ENCODE peak calls at places on chromosomes 16 and 17, in seven cellular contexts. R is ovary, N is Peyer's patch, D is HFF-Myc, Y is mucosa of descending colon, P is cardiac fibroblast, Z is astrocyte of the cerebellum. B is an unnamed sample.

GRCh38 chr17:45310380-45311324 is 6.2 kb downstream of the MAP3K14 start:
- DNase-seq in R (no peak), N (peak; percentile 86), D (no peak), Y (peak; percentile 85), P (peak; percentile 66), Z (no peak), B (no peak)

GRCh38 chr16:9258423-9259051 is 167.1 kb downstream of the HAPSTR1 start:
- DNase-seq in R (no peak), N (peak; percentile 51), D (no peak), Y (peak; percentile 41), P (peak; percentile 1), Z (no peak), B (peak; percentile 3)

GRCh38 chr17:40820228-40820838 is 2.1 kb downstream of the KRT10 start:
- DNase-seq in R (no peak), N (no peak), D (no peak), Y (no peak), P (no peak), Z (no peak), B (no peak)

GRCh38 chr17:4531988-4532736 is 23.0 kb downstream of the MYBBP1A start:
- DNase-seq in R (no peak), N (no peak), D (no peak), Y (no peak), P (no peak), Z (no peak), B (no peak)

GRCh38 chr17:2295575-2295974 is 8.0 kb downstream of the SMG6 start:
- DNase-seq in R (no peak), N (no peak), D (no peak), Y (no peak), P (no peak), Z (no peak), B (no peak)

GRCh38 chr16:4656221-4656620 is 31.6 kb downstream of the MGRN1 start:
- DNase-seq in R (no peak), N (no peak), D (no peak), Y (no peak), P (no peak), Z (no peak), B (no peak)

GRCh38 chr17:1573932-1574696 is 11.5 kb upstream of the PITPNA start:
- DNase-seq in R (peak; percentile 94), N (peak; percentile 92), D (no peak), Y (peak; percentile 92), P (peak; percentile 85), Z (peak; percentile 32), B (peak; percentile 83)

GRCh38 chr16:58773870-58774269 is 39.8 kb upstream of the GOT2 start:
- DNase-seq in R (no peak), N (no peak), D (no peak), Y (no peak), P (no peak), Z (no peak), B (no peak)

GRCh38 chr17:31408586-31408985 is 17.1 kb downstream of the RAB11FIP4 start:
- DNase-seq in R (no peak), N (no peak), D (no peak), Y (no peak), P (no peak), Z (no peak), B (no peak)

GRCh38 chr17:73342057-73342522 is 30.3 kb upstream of the CDC42EP4 start:
- DNase-seq in R (peak; percentile 88), N (peak; percentile 60), D (peak; percentile 51), Y (peak; percentile 42), P (peak; percentile 96), Z (peak; percentile 79), B (peak; percentile 98)

GRCh38 chr16:85610446-85611204 is 2.5 kb upstream of the GSE1 start:
- DNase-seq in R (peak; percentile 89), N (peak; percentile 92), D (peak; percentile 52), Y (peak; percentile 88), P (peak; percentile 78), Z (no peak), B (peak; percentile 74)

GRCh38 chr16:85611205-85611454 is 2.0 kb upstream of the GSE1 start:
- DNase-seq in R (peak; percentile 66), N (peak; percentile 62), D (no peak), Y (no peak), P (no peak), Z (no peak), B (no peak)

GRCh38 chr16:85608887-85609286 is 4.2 kb upstream of the GSE1 start:
- DNase-seq in R (no peak), N (no peak), D (no peak), Y (no peak), P (no peak), Z (no peak), B (no peak)

GRCh38 chr16:85609539-85609938 is 3.6 kb upstream of the GSE1 start:
- DNase-seq in R (no peak), N (no peak), D (no peak), Y (no peak), P (no peak), Z (no peak), B (no peak)

GRCh38 chr16:85610059-85610445 is 3.1 kb upstream of the GSE1 start:
- DNase-seq in R (no peak), N (no peak), D (no peak), Y (no peak), P (no peak), Z (no peak), B (no peak)
- H3K4me3 ChIP-seq in R (no peak overlapping the region), N (peak overlapping the region; percentile 65), D (no peak overlapping the region), Y (no peak overlapping the region), P (no peak overlapping the region), Z (no peak overlapping the region), B (no peak overlapping the region)

GRCh38 chr17:27939489-27940465 is 46.6 kb upstream of the LYRM9 start:
- DNase-seq in R (no peak), N (no peak), D (no peak), Y (no peak), P (no peak), Z (no peak), B (no peak)
- TF ChIP-seq CTCF in R (no peak), N (no peak), D (no peak), Y (no peak), P (no peak), Z (no peak), B (no peak)

DNA sequence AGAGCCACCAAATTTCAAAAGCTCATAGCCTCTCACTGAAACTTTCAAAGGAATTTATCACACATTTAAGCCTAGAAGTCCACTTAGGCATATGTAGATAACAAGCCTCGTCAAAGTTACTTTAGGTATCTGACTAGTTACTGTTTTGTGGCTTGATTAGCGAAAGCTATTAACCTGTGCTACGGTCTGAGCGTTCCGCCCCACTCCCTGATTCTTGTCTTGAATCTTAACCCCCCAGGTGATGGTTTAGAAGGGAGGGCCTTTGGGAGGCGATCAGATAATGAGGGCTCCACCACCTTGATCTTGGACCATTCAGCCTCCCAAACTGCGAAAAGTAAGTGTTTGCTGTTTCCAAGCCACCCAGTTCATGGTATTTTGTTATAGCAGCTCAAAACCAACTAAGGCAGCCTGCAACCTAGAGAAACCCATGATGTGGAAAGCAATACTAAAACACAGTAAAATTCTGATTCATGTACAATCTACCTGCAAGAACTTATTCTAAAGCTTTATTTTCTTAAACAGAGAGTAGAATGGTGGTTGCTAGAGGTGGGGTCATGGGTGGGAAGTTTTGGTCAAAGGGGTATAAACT is 7.1 kb downstream of the HSDL1 start:
- DNase-seq in R (no peak), N (no peak), D (no peak), Y (no peak), P (no peak), Z (no peak), B (no peak)
- H3K4me3 ChIP-seq in R (no peak overlapping the region), N (no peak overlapping the region), D (no peak overlapping the region), Y (no peak overlapping the region), P (no peak overlapping the region), Z (no peak overlapping the region), B (no peak overlapping the region)

GRCh38 chr17:27944546-27945332 is 51.6 kb upstream of the LYRM9 start:
- DNase-seq in R (no peak), N (no peak), D (no peak), Y (no peak), P (no peak), Z (no peak), B (no peak)
- TF ChIP-seq CTCF in R (no peak), N (no peak), D (no peak), Y (no peak), P (no peak), Z (no peak), B (no peak)

B was measured in fibroblast of pulmonary artery.